ENCODE peak calls at places on chromosomes 5 and 9, in four cellular contexts. G is DND-41, H is hepatocyte, X is GM23338. K is an unnamed sample. For H3K79me2 and H3K4me1, the result is how much of the 10 kb centered on the place peaks cover.

GRCh38 chr9:136243631-136244030 is 2.0 kb downstream of the QSOX2 start:
- DNase-seq in G (no peak), H (no peak), X (no peak), K (peak)

GRCh38 chr5:4548341-4548740 is 591.8 kb upstream of the ADAMTS16 start:
- DNase-seq in G (peak), H (no peak), X (no peak), K (no peak)

GRCh38 chr5:83470516-83470915 is 1.0 kb upstream of the VCAN start:
- DNase-seq in G (no peak), H (no peak), X (no peak), K (no peak)

GRCh38 chr5:65144136-65144871 is 337.4 kb downstream of the ADAMTS6 start:
- DNase-seq in G (no peak), H (no peak), X (no peak), K (no peak)

GRCh38 chr5:93048858-93049257 is 532.2 kb downstream of the NR2F1-AS1 start:
- DNase-seq in G (no peak), H (no peak), X (no peak), K (no peak)

GRCh38 chr5:135365281-135365680 is 33.8 kb downstream of the MACROH2A1 start:
- DNase-seq in G (no peak), H (no peak), X (no peak), K (no peak)

GRCh38 chr9:121607434-121608248 is 43.8 kb upstream of the DAB2IP start:
- DNase-seq in G (no peak), H (peak), X (no peak), K (no peak)

GRCh38 chr9:15310448-15310847 is 3.4 kb upstream of the TTC39B start:
- DNase-seq in G (no peak), H (no peak), X (no peak), K (no peak)

GRCh38 chr5:62310426-62311105 is 4.6 kb downstream of the KIF2A start:
- DNase-seq in G (no peak), H (no peak), X (no peak), K (no peak)

GRCh38 chr5:159440235-159440634 is 109.9 kb upstream of the IL12B start:
- DNase-seq in G (no peak), H (no peak), X (peak), K (no peak)

GRCh38 chr5:53123702-53124101 is 14.1 kb upstream of the MOCS2 start:
- DNase-seq in G (no peak), H (no peak), X (no peak), K (no peak)

GRCh38 chr5:11803436-11803835 is 100.8 kb downstream of the CTNND2 start:
- DNase-seq in G (no peak), H (no peak), X (no peak), K (no peak)

GRCh38 chr5:10768304-10768899 is 7.4 kb upstream of the DAP start:
- DNase-seq in G (no peak), H (no peak), X (no peak), K (no peak)

GRCh38 chr5:134240421-134240962 is 14.6 kb upstream of the PPP2CA start:
- DNase-seq in G (no peak), H (peak), X (no peak), K (no peak)

GRCh38 chr5:143657814-143658395 is 154.1 kb upstream of the HMHB1 start:
- DNase-seq in G (no peak), H (peak), X (no peak), K (no peak)

GRCh38 chr9:132171702-132172101 is 9.8 kb downstream of the NTNG2 start:
- DNase-seq in G (no peak), H (no peak), X (no peak), K (no peak)

GRCh38 chr5:143314664-143315063 is 88.8 kb downstream of the NR3C1 start:
- DNase-seq in G (no peak), H (no peak), X (no peak), K (no peak)

GRCh38 chr9:135666534-135667402 is 3.7 kb downstream of the LCN9 start:
- DNase-seq in G (no peak), H (no peak), X (no peak), K (peak)

GRCh38 chr9:115262952-115263351 is 145.0 kb upstream of the TNC start:
- DNase-seq in G (no peak), H (no peak), X (no peak), K (no peak)

GRCh38 chr5:68519135-68519534 is 303.6 kb downstream of the PIK3R1 start:
- DNase-seq in G (no peak), H (no peak), X (no peak), K (no peak)

GRCh38 chr5:179166886-179167841 is 107.0 kb downstream of the ZNF354C start:
- DNase-seq in G (peak), H (peak), X (peak), K (no peak)

GRCh38 chr5:160496334-160496733 is 74.7 kb downstream of the PTTG1 start:
- DNase-seq in G (no peak), H (no peak), X (no peak), K (no peak)

GRCh38 chr5:40502736-40503135 is 177.0 kb upstream of the PTGER4 start:
- DNase-seq in G (no peak), H (no peak), X (no peak), K (no peak)

GRCh38 chr5:150780816-150781221 is 2.3 kb downstream of the SMIM3 start:
- DNase-seq in G (no peak), H (no peak), X (no peak), K (no peak)

GRCh38 chr5:134590992-134591659 is 41.5 kb downstream of the SAR1B start:
- DNase-seq in G (no peak), H (peak), X (no peak), K (no peak)

GRCh38 chr5:82105457-82105856 is 133.6 kb downstream of the ATG10 start:
- DNase-seq in G (no peak), H (no peak), X (no peak), K (no peak)

GRCh38 chr9:31612336-31613030 is 772.0 kb upstream of the ACO1 start:
- DNase-seq in G (no peak), H (no peak), X (no peak), K (no peak)

GRCh38 chr5:90020575-90021535 is 388.7 kb downstream of the CETN3 start:
- DNase-seq in G (no peak), H (peak), X (no peak), K (peak)

GRCh38 chr5:32503261-32503660 is 58.7 kb upstream of the ZFR start:
- DNase-seq in G (no peak), H (no peak), X (no peak), K (no peak)

GRCh38 chr5:144832416-144832815 is 661.7 kb downstream of the KCTD16 start:
- DNase-seq in G (no peak), H (no peak), X (no peak), K (no peak)

GRCh38 chr5:140141241-140141640 is 15.5 kb downstream of the IGIP start:
- DNase-seq in G (no peak), H (no peak), X (no peak), K (no peak)

GRCh38 chr9:128863647-128864046 is 18.1 kb downstream of the KYAT1 start:
- DNase-seq in G (peak), H (peak), X (peak), K (peak)

GRCh38 chr9:6777218-6777902 is 19.6 kb downstream of the KDM4C start:
- DNase-seq in G (no peak), H (no peak), X (peak), K (no peak)

GRCh38 chr5:32360906-32361305 is 48.2 kb upstream of the MTMR12 start:
- DNase-seq in G (no peak), H (no peak), X (no peak), K (no peak)

GRCh38 chr5:2138896-2139295 is 256.2 kb upstream of the IRX4 start:
- DNase-seq in G (no peak), H (no peak), X (no peak), K (no peak)

GRCh38 chr5:111859031-111859430 is 102.0 kb upstream of the NREP start:
- DNase-seq in G (no peak), H (no peak), X (no peak), K (no peak)

GRCh38 chr5:150349681-150350275 is 7.7 kb upstream of the TCOF1 start:
- DNase-seq in G (no peak), H (no peak), X (no peak), K (no peak)

DNA sequence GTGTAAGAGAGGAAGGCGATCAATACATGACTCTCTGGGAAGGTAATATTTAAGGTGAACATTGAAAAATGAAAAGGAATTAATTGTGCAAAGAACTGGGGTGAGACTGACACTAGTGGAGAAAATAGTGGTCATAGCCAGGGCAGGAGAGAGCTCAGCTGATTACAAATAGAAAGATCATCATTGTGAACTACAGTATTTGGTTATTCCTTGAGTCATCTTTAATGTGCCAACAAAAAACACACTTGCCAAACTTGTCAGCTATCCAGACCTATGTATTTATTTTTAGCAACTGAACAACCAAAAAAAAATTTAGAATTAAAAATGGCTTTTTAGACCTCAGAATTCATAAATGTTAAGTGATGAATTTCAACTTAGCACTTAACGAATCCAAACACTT is 749.8 kb upstream of the CDH9 start:
- DNase-seq in G (no peak), H (no peak), X (no peak), K (no peak)
- H3K79me2 ChIP-seq in G (under half), H (under half), X (under half), K (under half)

DNA sequence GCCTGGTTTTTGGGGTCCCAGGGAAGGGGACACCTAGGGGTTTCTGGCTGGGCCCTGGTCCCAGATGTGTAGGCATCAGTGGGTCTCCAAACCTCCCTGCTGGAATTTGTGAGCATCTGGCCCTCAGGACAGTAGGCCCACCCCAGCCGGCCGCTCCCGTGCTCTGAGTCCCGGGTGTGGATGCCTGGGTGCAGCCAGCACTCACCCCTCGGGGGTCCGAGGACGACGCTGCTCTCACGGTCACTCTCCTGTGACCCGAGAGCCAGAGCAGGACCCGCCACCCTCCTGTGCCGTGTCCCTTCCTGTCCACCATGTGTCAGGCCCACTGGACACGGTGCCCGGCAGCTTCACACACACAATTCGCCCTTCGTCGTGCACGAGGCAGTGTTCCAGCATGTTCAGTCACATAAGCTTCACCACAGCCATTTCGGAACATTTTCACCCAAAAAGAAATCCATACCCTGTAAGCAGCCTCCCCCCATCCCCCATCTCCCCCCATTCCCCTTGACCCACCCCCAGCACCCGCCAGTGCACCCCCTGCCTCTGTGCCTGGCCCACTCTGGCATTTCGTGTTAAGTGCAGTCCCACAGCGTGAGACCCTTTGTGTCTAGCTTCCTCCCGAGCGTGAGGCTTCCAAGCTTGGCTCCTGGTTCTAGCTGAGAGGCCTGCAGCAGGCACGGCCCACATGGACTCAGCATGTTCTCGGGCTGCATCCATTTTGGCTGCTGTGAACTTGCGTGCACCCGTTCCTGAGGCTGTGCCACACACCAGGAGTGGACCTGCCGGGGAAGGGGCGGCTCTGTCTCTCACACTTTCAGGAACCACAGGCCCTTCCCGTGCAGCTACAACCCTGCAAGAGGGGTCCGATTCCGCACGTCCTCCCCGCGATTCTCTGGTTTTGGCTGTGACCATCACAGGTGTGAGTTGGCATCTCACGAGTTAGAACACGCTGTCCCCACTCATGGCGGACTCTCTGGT is 40.5 kb downstream of the NKD2 start:
- DNase-seq in G (no peak), H (no peak), X (no peak), K (no peak)
- H3K4me1 ChIP-seq in G (under half), H (under half), X (under half), K (under half)

GRCh38 chr9:88533951-88534455 is 975 bp upstream of the NXNL2 start:
- DNase-seq in G (no peak), H (peak), X (peak), K (no peak)

GRCh38 chr9:88535932-88536324 is 950 bp downstream of the NXNL2 start:
- DNase-seq in G (no peak), H (no peak), X (peak), K (no peak)

GRCh38 chr9:88536951-88537742 is 2.2 kb downstream of the NXNL2 start:
- DNase-seq in G (no peak), H (no peak), X (no peak), K (no peak)

GRCh38 chr9:88534456-88535225 is at the start of gene NXNL2:
- DNase-seq in G (no peak), H (peak), X (peak), K (no peak)

GRCh38 chr9:88535226-88535931 is 401 bp downstream of the NXNL2 start:
- DNase-seq in G (no peak), H (peak), X (peak), K (no peak)
- H3K79me2 ChIP-seq in G (under half), H (under half), X (under half), K (under half)

DNA sequence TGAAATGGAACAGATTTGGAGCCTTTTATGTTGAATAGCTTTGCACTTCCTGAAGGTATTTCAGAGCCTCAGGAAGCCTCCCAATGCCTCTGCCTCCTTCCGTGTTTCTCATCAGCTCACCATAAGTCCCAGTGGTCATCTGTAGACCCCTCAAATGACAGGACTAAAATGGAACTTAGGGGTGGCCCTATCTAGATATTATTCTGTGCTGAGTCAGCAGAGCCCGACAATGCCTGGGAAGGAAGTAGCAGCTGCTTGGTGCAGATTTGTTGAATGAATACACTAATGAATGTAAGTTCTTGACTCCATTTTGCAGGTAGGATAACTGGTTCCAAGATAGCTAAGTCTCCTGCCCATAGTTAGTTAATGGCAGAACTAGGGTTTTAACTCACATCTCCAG is 97.7 kb downstream of the ASTN2 start:
- DNase-seq in G (no peak), H (no peak), X (no peak), K (no peak)
- H3K4me1 ChIP-seq in G (under half), H (under half), X (under half), K (under half)

GRCh38 chr9:5715548-5716127 is 86.7 kb downstream of the RIC1 start:
- DNase-seq in G (no peak), H (no peak), X (no peak), K (no peak)

GRCh38 chr9:5714501-5715401 is 85.8 kb downstream of the RIC1 start:
- DNase-seq in G (no peak), H (peak), X (peak), K (no peak)

GRCh38 chr9:5708414-5708813 is 79.5 kb downstream of the RIC1 start:
- DNase-seq in G (no peak), H (no peak), X (no peak), K (no peak)

GRCh38 chr9:5718296-5719032 is 89.6 kb downstream of the RIC1 start:
- DNase-seq in G (no peak), H (no peak), X (no peak), K (no peak)

DNA sequence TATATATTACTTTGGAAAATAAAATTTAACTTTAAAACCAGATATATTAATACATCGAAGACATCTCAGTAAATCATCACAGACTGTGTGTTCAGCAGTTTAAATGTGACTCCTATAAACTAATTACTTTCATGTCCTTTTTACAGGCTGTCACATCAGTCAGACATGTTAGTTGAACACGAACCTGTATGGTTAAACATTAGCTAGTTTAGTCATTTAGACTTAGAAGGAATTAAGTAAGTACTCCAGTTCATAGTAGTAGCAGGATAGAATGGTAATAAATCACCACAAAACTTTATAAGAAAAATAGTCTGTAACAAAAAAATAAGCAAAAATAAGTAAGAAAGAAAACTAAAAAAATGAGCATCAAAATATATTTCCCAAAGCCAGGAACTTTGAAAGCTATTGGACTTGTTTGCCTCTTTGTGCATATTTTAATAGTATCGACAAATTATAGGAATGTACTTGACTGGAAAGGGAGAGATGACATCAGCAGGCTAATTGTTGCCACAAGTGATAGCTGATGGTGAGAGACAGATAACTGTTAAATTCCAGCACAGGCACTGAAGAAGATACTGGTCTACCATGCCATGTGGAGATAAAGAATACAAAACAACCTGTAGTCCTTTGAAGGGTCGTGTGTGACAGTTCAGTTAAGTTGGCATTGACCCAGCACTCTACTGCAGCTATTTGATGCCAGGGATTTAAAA is 83.9 kb downstream of the RIC1 start:
- DNase-seq in G (no peak), H (peak), X (no peak), K (no peak)
- H3K79me2 ChIP-seq in G (under half), H (under half), X (under half), K (under half)

DNA sequence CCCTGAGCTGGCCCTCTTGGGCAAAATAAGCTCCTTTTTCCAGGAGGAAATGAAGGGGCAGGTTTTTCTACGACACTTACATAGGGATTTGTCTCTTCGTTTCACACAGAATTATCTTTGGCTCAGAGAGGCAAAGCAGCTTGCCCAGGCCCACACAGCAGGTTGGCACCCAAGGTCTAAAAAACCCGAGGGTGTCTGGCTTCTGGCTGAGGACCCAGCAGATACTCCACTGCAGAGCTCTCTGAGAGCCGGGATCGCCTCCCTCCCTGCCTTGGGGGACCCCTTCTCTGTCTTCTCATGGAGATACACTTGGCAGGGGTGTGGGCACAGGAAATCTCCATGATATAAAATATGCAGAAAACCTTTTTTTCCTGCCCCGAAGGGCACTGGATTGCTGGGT is 29.0 kb upstream of the LHX2 start:
- DNase-seq in G (no peak), H (no peak), X (no peak), K (no peak)
- H3K4me1 ChIP-seq in G (under half), H (under half), X (under half), K (under half)

GRCh38 chr9:130180516-130180915 is 8.3 kb downstream of the NCS1 start:
- DNase-seq in G (no peak), H (no peak), X (no peak), K (no peak)

GRCh38 chr9:130179508-130179907 is 7.3 kb downstream of the NCS1 start:
- DNase-seq in G (no peak), H (no peak), X (no peak), K (no peak)

GRCh38 chr9:130182090-130182909 is 10.1 kb downstream of the NCS1 start:
- DNase-seq in G (no peak), H (no peak), X (no peak), K (no peak)

GRCh38 chr9:130183133-130183762 is 11.0 kb downstream of the NCS1 start:
- DNase-seq in G (no peak), H (peak), X (peak), K (no peak)

GRCh38 chr9:130181645-130182044 is 9.4 kb downstream of the NCS1 start:
- DNase-seq in G (no peak), H (no peak), X (no peak), K (no peak)
- H3K79me2 ChIP-seq in G (under half), H (half or more), X (half or more), K (under half)